ENCODE peak calls at places on chromosome 20, in four cellular contexts. U is neural crest cell, M is B cell, H is natural killer cell. Y is an unnamed sample.

GRCh38 chr20:43959079-43959919 is 44.6 kb downstream of the TOX2 start:
- DNase-seq in U (no peak), M (no peak), H (peak), Y (no peak)

GRCh38 chr20:57072184-57072583 is 194.3 kb downstream of the BMP7 start:
- DNase-seq in U (no peak), M (no peak), H (no peak), Y (no peak)

GRCh38 chr20:4951299-4951698 is 50.0 kb downstream of the SLC23A2 start:
- DNase-seq in U (no peak), M (no peak), H (no peak), Y (no peak)

GRCh38 chr20:54070187-54070987 is at the start of gene BCAS1:
- DNase-seq in U (no peak), M (no peak), H (no peak), Y (no peak)

GRCh38 chr20:52972190-52972937 is at the start of gene TSHZ2:
- DNase-seq in U (peak), M (no peak), H (no peak), Y (no peak)

GRCh38 chr20:36408219-36408618 is 102.1 kb downstream of the DLGAP4 start:
- DNase-seq in U (no peak), M (no peak), H (no peak), Y (no peak)

GRCh38 chr20:62133864-62134263 is 9.3 kb downstream of the PSMA7 start:
- DNase-seq in U (no peak), M (peak), H (no peak), Y (no peak)

GRCh38 chr20:20553534-20553933 is 158.9 kb downstream of the RALGAPA2 start:
- DNase-seq in U (no peak), M (no peak), H (no peak), Y (no peak)

GRCh38 chr20:43727980-43728590 is 1.3 kb upstream of the GTSF1L start:
- DNase-seq in U (no peak), M (no peak), H (no peak), Y (no peak)

GRCh38 chr20:16392346-16392745 is 180.9 kb downstream of the KIF16B start:
- DNase-seq in U (no peak), M (peak), H (no peak), Y (no peak)

GRCh38 chr20:32439132-32439829 is 81.2 kb downstream of the ASXL1 start:
- DNase-seq in U (no peak), M (peak), H (no peak), Y (no peak)

GRCh38 chr20:62409935-62410741 is 3.1 kb upstream of the CABLES2 start:
- DNase-seq in U (peak), M (peak), H (peak), Y (no peak)

GRCh38 chr20:37755665-37756064 is 61.8 kb downstream of the CTNNBL1 start:
- DNase-seq in U (no peak), M (no peak), H (no peak), Y (no peak)
- TF ChIP-seq CTCF in U (peak), M (no peak), H (no peak), Y (no peak)

GRCh38 chr20:1467082-1467354 is 369 bp upstream of the NSFL1C start:
- DNase-seq in U (no peak), M (no peak), H (no peak), Y (no peak)
- TF ChIP-seq CTCF in U (no peak), M (peak), H (peak), Y (no peak)

DNA sequence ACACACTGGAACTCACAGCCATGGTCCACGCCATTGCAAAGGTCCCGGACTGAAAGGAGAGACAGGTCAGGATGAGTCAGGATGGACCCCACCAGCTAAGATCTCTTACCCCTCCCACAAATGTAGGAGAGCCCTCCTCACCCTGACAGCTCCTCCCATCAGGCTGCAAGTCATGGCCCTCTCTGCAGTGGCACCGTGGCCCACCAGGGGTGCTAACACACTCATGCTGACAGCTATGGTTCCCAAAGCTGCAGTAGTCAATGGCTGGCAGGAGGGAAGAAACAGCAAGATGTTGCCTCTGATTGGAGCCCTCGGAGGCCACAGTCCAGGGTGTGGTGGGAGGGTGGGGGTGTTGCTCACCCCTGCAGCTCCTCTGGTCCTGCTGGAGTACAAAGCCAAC is 5.7 kb upstream of the RBPJL start:
- DNase-seq in U (peak), M (no peak), H (no peak), Y (no peak)
- TF ChIP-seq CTCF in U (peak), M (peak), H (no peak), Y (no peak)

GRCh38 chr20:34082232-34082887 is 29.7 kb downstream of the EIF2S2 start:
- DNase-seq in U (no peak), M (no peak), H (no peak), Y (no peak)

GRCh38 chr20:34083781-34084180 is 28.3 kb downstream of the EIF2S2 start:
- DNase-seq in U (no peak), M (no peak), H (no peak), Y (no peak)

GRCh38 chr20:34084227-34084923 is 27.7 kb downstream of the EIF2S2 start:
- DNase-seq in U (no peak), M (no peak), H (no peak), Y (no peak)

GRCh38 chr20:34085544-34086040 is 26.5 kb downstream of the EIF2S2 start:
- DNase-seq in U (no peak), M (no peak), H (no peak), Y (no peak)

GRCh38 chr20:34083137-34083536 is 28.9 kb downstream of the EIF2S2 start:
- DNase-seq in U (no peak), M (no peak), H (no peak), Y (no peak)
- TF ChIP-seq CTCF in U (no peak), M (no peak), H (no peak), Y (no peak)

GRCh38 chr20:6140947-6141346 is 18.1 kb upstream of the FERMT1 start:
- DNase-seq in U (no peak), M (no peak), H (no peak), Y (no peak)
- TF ChIP-seq CTCF in U (peak), M (no peak), H (no peak), Y (no peak)

DNA sequence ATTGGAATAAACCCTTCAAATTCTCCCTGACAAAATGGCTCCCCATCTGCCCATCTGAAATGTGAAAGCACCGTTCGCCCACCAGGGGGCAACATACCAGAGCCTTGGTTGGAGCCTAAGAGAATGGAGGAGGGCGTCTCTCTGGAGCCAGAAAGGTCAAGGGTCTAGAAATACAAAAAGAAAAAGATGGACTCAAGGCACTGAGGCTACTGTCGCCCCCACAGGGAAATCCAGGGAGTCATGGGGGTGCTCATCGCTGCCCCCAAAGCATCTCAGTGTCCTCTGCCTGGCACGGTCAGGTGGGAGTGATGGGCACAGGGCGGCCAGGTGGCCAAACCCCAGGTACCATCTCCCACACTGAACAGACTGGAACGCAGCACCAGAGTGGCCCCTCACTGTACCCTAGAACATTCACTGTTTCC is 136.3 kb downstream of the ZMYND8 start:
- DNase-seq in U (peak), M (peak), H (peak), Y (no peak)
- TF ChIP-seq CTCF in U (peak), M (peak), H (peak), Y (no peak)

GRCh38 chr20:50788045-50788867 is 6.6 kb upstream of the BCAS4 start:
- DNase-seq in U (no peak), M (no peak), H (no peak), Y (no peak)
- TF ChIP-seq CTCF in U (peak), M (no peak), H (no peak), Y (no peak)

GRCh38 chr20:3786665-3787639 is at the start of gene CENPB:
- DNase-seq in U (peak), M (peak), H (peak), Y (no peak)
- TF ChIP-seq CTCF in U (peak), M (peak), H (peak), Y (peak)

Y was measured in vagina.